ENCODE peak calls at places on chromosomes 5 and 9, in five cellular contexts. One of them, this sample, is unnamed.

GRCh38 chr5:116814656-116815055 is 240.0 kb upstream of the SEMA6A start:
- DNase-seq in body of pancreas: no peak
- DNase-seq in transverse colon: no peak
- DNase-seq in coronary artery: no peak
- DNase-seq in SJSA1: no peak
- DNase-seq in this sample: no peak

GRCh38 chr9:133930046-133931015 is 61.8 kb downstream of the VAV2 start:
- DNase-seq in body of pancreas: no peak
- DNase-seq in transverse colon: no peak
- DNase-seq in coronary artery: no peak
- DNase-seq in SJSA1: no peak
- DNase-seq in this sample: no peak

GRCh38 chr5:141935538-141935937 is 11.9 kb downstream of the DELE1 start:
- DNase-seq in body of pancreas: no peak
- DNase-seq in transverse colon: no peak
- DNase-seq in coronary artery: no peak
- DNase-seq in SJSA1: no peak
- DNase-seq in this sample: no peak

GRCh38 chr5:172730222-172730621 is 40.8 kb downstream of the DUSP1 start:
- DNase-seq in body of pancreas: no peak
- DNase-seq in transverse colon: no peak
- DNase-seq in coronary artery: no peak
- DNase-seq in SJSA1: no peak
- DNase-seq in this sample: peak

GRCh38 chr9:128091571-128091970 is 23.5 kb downstream of the SLC25A25 start:
- DNase-seq in body of pancreas: no peak
- DNase-seq in transverse colon: no peak
- DNase-seq in coronary artery: peak
- DNase-seq in SJSA1: no peak
- DNase-seq in this sample: no peak

GRCh38 chr9:136726631-136727191 is 14.3 kb downstream of the DIPK1B start:
- DNase-seq in body of pancreas: peak
- DNase-seq in transverse colon: no peak
- DNase-seq in coronary artery: no peak
- DNase-seq in SJSA1: peak
- DNase-seq in this sample: no peak

GRCh38 chr9:130421154-130421801 is 23.5 kb upstream of the ASS1 start:
- DNase-seq in body of pancreas: no peak
- DNase-seq in transverse colon: no peak
- DNase-seq in coronary artery: no peak
- DNase-seq in SJSA1: peak
- DNase-seq in this sample: no peak

GRCh38 chr9:113431181-113431580 is 20.6 kb downstream of the C9orf43 start:
- DNase-seq in body of pancreas: no peak
- DNase-seq in transverse colon: no peak
- DNase-seq in coronary artery: no peak
- DNase-seq in SJSA1: no peak
- DNase-seq in this sample: no peak

GRCh38 chr9:120383999-120384924 is 195.7 kb downstream of the CDK5RAP2 start:
- DNase-seq in body of pancreas: peak
- DNase-seq in transverse colon: peak
- DNase-seq in coronary artery: no peak
- DNase-seq in SJSA1: no peak
- DNase-seq in this sample: peak

GRCh38 chr5:166349036-166349435 is 1942.4 kb upstream of the WWC1 start:
- DNase-seq in body of pancreas: no peak
- DNase-seq in transverse colon: no peak
- DNase-seq in coronary artery: no peak
- DNase-seq in SJSA1: no peak
- DNase-seq in this sample: no peak

GRCh38 chr9:132164604-132165362 is 2.9 kb downstream of the NTNG2 start:
- DNase-seq in body of pancreas: peak
- DNase-seq in transverse colon: peak
- DNase-seq in coronary artery: no peak
- DNase-seq in SJSA1: no peak
- DNase-seq in this sample: no peak

GRCh38 chr9:91465420-91465819 is 41.8 kb upstream of the NFIL3 start:
- DNase-seq in body of pancreas: no peak
- DNase-seq in transverse colon: no peak
- DNase-seq in coronary artery: no peak
- DNase-seq in SJSA1: peak
- DNase-seq in this sample: no peak

GRCh38 chr5:9781882-9782281 is 151.7 kb upstream of the TAS2R1 start:
- DNase-seq in body of pancreas: no peak
- DNase-seq in transverse colon: no peak
- DNase-seq in coronary artery: no peak
- DNase-seq in SJSA1: peak
- DNase-seq in this sample: no peak

GRCh38 chr5:82794876-82795275 is 282.3 kb downstream of the TMEM167A start:
- DNase-seq in body of pancreas: no peak
- DNase-seq in transverse colon: no peak
- DNase-seq in coronary artery: no peak
- DNase-seq in SJSA1: no peak
- DNase-seq in this sample: no peak

GRCh38 chr9:90107864-90108263 is 503.1 kb downstream of the GADD45G start:
- DNase-seq in body of pancreas: no peak
- DNase-seq in transverse colon: no peak
- DNase-seq in coronary artery: no peak
- DNase-seq in SJSA1: no peak
- DNase-seq in this sample: no peak

GRCh38 chr5:135308245-135308644 is 90.8 kb downstream of the MACROH2A1 start:
- DNase-seq in body of pancreas: no peak
- DNase-seq in transverse colon: no peak
- DNase-seq in coronary artery: no peak
- DNase-seq in SJSA1: no peak
- DNase-seq in this sample: no peak

GRCh38 chr5:135309391-135310327 is 89.4 kb downstream of the MACROH2A1 start:
- DNase-seq in body of pancreas: no peak
- DNase-seq in transverse colon: no peak
- DNase-seq in coronary artery: no peak
- DNase-seq in SJSA1: no peak
- DNase-seq in this sample: no peak

GRCh38 chr5:135308752-135309151 is 90.3 kb downstream of the MACROH2A1 start:
- DNase-seq in body of pancreas: no peak
- DNase-seq in transverse colon: no peak
- DNase-seq in coronary artery: no peak
- DNase-seq in SJSA1: peak
- DNase-seq in this sample: no peak

GRCh38 chr5:135312255-135312935 is 86.6 kb downstream of the MACROH2A1 start:
- DNase-seq in body of pancreas: no peak
- DNase-seq in transverse colon: no peak
- DNase-seq in coronary artery: no peak
- DNase-seq in SJSA1: no peak
- DNase-seq in this sample: no peak

DNA sequence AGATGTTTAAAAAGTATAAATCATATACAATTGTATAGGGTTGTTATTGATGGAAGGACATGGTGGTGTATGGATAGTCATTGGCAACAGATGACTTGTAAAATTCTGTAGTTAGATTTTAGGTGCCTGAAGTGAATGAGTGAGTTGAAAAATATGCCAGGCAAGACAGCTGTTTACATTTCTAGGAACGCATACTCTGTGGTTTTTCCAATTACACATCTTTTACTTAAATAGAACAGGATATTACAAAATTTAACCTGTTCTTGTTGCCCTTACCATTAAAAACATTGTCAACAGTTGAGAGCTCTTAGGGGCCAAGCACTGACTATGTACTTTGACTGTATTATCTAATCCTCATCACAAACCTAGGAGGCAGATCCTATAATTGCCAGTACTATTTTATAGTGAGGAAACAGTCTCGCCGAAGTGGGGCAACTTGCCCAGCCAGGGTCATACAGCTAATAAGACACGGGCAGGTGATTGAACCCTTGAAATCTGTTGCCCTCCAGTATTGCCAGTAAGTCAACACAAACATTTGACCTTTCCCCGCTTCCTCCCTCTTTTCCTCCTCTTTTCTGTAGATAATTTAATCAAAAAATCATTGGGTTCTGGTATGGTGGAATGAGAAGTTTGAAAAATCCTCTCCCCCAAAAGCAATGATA is 88.6 kb downstream of the MACROH2A1 start:
- DNase-seq in body of pancreas: no peak
- DNase-seq in transverse colon: no peak
- DNase-seq in coronary artery: no peak
- DNase-seq in SJSA1: peak
- DNase-seq in this sample: no peak
- H3K4me3 ChIP-seq in body of pancreas: no peak
- H3K4me3 ChIP-seq in transverse colon: no peak
- H3K4me3 ChIP-seq in coronary artery: no peak
- H3K4me3 ChIP-seq in SJSA1: no peak
- H3K4me3 ChIP-seq in this sample: no peak

GRCh38 chr9:98411981-98412561 is 156.6 kb upstream of the TBC1D2 start:
- DNase-seq in body of pancreas: no peak
- DNase-seq in transverse colon: no peak
- DNase-seq in coronary artery: no peak
- DNase-seq in SJSA1: no peak
- DNase-seq in this sample: no peak

GRCh38 chr9:98415782-98416181 is 160.3 kb upstream of the TBC1D2 start:
- DNase-seq in body of pancreas: no peak
- DNase-seq in transverse colon: no peak
- DNase-seq in coronary artery: no peak
- DNase-seq in SJSA1: no peak
- DNase-seq in this sample: no peak

GRCh38 chr9:98406469-98406868 is 151.0 kb upstream of the TBC1D2 start:
- DNase-seq in body of pancreas: no peak
- DNase-seq in transverse colon: no peak
- DNase-seq in coronary artery: no peak
- DNase-seq in SJSA1: no peak
- DNase-seq in this sample: no peak

GRCh38 chr9:98409637-98410173 is 154.3 kb upstream of the TBC1D2 start:
- DNase-seq in body of pancreas: no peak
- DNase-seq in transverse colon: no peak
- DNase-seq in coronary artery: no peak
- DNase-seq in SJSA1: no peak
- DNase-seq in this sample: no peak

GRCh38 chr9:98410185-98410697 is 154.8 kb upstream of the TBC1D2 start:
- DNase-seq in body of pancreas: peak
- DNase-seq in transverse colon: no peak
- DNase-seq in coronary artery: no peak
- DNase-seq in SJSA1: no peak
- DNase-seq in this sample: no peak
- H3K4me3 ChIP-seq in body of pancreas: no peak
- H3K4me3 ChIP-seq in transverse colon: no peak
- H3K4me3 ChIP-seq in coronary artery: no peak
- H3K4me3 ChIP-seq in SJSA1: no peak
- H3K4me3 ChIP-seq in this sample: no peak

GRCh38 chr5:174750720-174751119 is 26.3 kb downstream of the MSX2 start:
- DNase-seq in body of pancreas: no peak
- DNase-seq in transverse colon: no peak
- DNase-seq in coronary artery: no peak
- DNase-seq in SJSA1: no peak
- DNase-seq in this sample: no peak
- H3K4me3 ChIP-seq in body of pancreas: no peak
- H3K4me3 ChIP-seq in transverse colon: no peak
- H3K4me3 ChIP-seq in coronary artery: peak
- H3K4me3 ChIP-seq in SJSA1: no peak
- H3K4me3 ChIP-seq in this sample: peak

DNA sequence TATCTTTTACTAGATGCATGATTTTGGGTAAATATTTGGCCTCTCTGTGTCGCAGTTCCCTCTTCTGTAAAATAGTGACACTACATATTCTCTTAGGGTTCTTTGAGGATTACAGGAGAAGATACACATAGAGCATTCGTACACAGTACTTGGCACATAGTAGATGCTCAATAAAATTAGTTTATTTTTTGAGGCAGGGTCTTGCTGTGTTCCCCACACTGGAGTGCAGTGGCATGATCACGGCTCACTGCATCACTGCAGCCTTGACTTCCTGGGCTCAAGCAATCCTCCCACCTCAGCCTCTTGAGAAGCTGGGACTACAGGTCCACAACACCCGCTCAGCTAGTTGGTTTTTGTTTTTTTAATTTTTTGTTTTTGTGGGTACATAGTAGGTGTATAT is 1.6 kb downstream of the SCAI start:
- DNase-seq in body of pancreas: no peak
- DNase-seq in transverse colon: no peak
- DNase-seq in coronary artery: no peak
- DNase-seq in SJSA1: no peak
- DNase-seq in this sample: no peak
- H3K4me3 ChIP-seq in body of pancreas: no peak
- H3K4me3 ChIP-seq in transverse colon: no peak
- H3K4me3 ChIP-seq in coronary artery: no peak
- H3K4me3 ChIP-seq in SJSA1: no peak
- H3K4me3 ChIP-seq in this sample: no peak

DNA sequence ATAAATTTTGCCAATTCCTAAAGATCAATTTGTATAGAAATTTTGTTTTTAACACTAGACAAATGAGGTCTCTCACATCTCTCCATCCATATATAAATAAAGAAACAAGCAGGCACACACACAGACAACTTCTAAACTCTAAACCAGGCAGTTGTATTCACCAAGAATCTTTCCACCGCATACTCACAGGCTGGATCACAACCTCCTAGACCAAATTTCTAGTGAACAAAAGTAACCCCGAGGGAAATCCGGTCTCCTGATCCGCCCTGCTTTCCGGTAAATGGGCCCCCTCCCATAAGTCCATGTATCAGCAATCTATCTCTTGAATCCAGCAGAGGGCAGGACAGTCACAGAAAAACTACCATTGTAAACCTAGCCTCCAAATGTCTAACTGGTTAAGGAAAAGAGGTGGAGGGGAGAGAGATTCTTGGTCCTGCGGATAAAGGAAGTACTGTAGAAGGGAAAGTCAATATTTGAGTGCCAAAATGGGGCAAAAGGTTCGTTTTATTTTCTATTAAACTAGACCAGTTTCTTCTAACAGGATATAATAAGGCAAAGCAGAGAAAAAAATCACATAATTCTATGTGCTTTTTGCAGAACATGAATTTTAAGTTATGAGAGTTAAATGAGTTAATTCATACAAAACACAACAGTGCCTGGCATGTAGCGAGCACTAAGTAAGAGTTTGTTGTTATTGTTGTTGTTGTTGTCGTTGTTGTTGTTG is 4.8 kb upstream of the SMU1 start:
- DNase-seq in body of pancreas: peak
- DNase-seq in transverse colon: peak
- DNase-seq in coronary artery: no peak
- DNase-seq in SJSA1: peak
- DNase-seq in this sample: peak
- H3K4me3 ChIP-seq in body of pancreas: no peak
- H3K4me3 ChIP-seq in transverse colon: no peak
- H3K4me3 ChIP-seq in coronary artery: no peak
- H3K4me3 ChIP-seq in SJSA1: no peak
- H3K4me3 ChIP-seq in this sample: no peak

DNA sequence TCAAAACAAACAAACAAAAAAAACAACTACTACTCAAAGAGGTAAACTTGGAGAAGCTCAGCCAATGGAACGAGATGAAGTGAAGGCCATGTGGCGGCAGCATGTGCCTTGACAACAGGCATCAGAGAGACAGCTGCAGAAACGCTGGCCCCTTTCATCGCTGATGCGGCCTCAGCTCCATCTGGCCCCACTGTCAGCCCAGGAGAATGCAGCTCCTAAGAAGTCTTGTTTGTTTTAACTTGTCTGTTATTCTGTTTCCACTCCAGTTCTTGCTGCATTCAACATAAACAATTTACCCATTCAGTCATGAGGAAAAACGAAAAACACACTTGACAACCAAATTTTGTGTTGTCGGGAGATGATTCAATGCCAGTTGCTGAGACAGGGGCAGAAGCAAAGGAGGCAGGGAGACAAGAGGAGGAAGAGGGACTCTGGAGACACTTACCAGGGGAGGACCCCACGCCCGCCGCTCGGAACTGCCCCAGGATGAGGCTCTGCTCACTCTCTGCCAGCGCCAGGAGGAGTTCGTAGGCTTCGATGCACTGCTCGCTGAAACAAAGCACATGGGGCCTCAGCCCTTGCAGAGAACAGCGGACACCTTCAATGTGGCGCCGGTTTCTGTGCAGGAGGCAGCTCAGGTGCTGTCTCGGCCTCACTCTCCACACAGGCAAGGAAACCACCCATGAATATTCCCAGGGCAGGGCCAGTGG is 91.2 kb downstream of the DCP2 start:
- DNase-seq in body of pancreas: no peak
- DNase-seq in transverse colon: no peak
- DNase-seq in coronary artery: peak
- DNase-seq in SJSA1: peak
- DNase-seq in this sample: no peak
- H3K4me3 ChIP-seq in body of pancreas: no peak
- H3K4me3 ChIP-seq in transverse colon: no peak
- H3K4me3 ChIP-seq in coronary artery: no peak
- H3K4me3 ChIP-seq in SJSA1: no peak
- H3K4me3 ChIP-seq in this sample: no peak